ENCODE peak calls at places on chromosomes 2 and 18, in five cellular contexts. I is SK-N-SH, C is HCT116, T is K562, A is HepG2. R is an unnamed sample.

GRCh38 chr2:10016001-10016801 is 27.1 kb upstream of the KLF11 start:
- DNase-seq in I (no peak), C (peak; percentile 23), T (no peak), A (no peak), R (no peak)

GRCh38 chr2:203122317-203122998 is 107.8 kb downstream of the NBEAL1 start:
- DNase-seq in I (peak; percentile 9), C (no peak), T (no peak), A (peak; percentile 34), R (no peak)

GRCh38 chr2:98601532-98602132 is 6.7 kb downstream of the COA5 start:
- DNase-seq in I (peak; percentile 65), C (peak; percentile 23), T (peak; percentile 52), A (peak; percentile 69), R (peak; percentile 54)

GRCh38 chr2:9744256-9745004 is 98.8 kb upstream of the TAF1B start:
- DNase-seq in I (peak; percentile 83), C (no peak), T (no peak), A (no peak), R (no peak)

GRCh38 chr2:195408196-195408595 is 248.8 kb upstream of the SLC39A10 start:
- DNase-seq in I (no peak), C (no peak), T (no peak), A (no peak), R (no peak)

GRCh38 chr2:67036446-67036845 is 360.7 kb upstream of the ETAA1 start:
- DNase-seq in I (no peak), C (no peak), T (no peak), A (no peak), R (no peak)

GRCh38 chr2:158837645-158838044 is 42.5 kb downstream of the DAPL1 start:
- DNase-seq in I (no peak), C (no peak), T (no peak), A (no peak), R (no peak)

GRCh38 chr2:134642938-134643337 is 75.9 kb downstream of the TMEM163 start:
- DNase-seq in I (no peak), C (no peak), T (no peak), A (no peak), R (no peak)

GRCh38 chr2:205564761-205565160 is 117.5 kb upstream of the NRP2 start:
- DNase-seq in I (no peak), C (no peak), T (no peak), A (no peak), R (no peak)

GRCh38 chr2:170711774-170712652 is 3.1 kb upstream of the SP5 start:
- DNase-seq in I (no peak), C (no peak), T (no peak), A (peak; percentile 99), R (peak; percentile 28)

GRCh38 chr2:145095641-145096435 is 575.9 kb upstream of the ZEB2 start:
- DNase-seq in I (no peak), C (no peak), T (no peak), A (no peak), R (no peak)

GRCh38 chr2:99150691-99151090 is 4.1 kb downstream of the TSGA10 start:
- DNase-seq in I (no peak), C (no peak), T (no peak), A (no peak), R (no peak)

GRCh38 chr2:95121495-95122196 is at the start of gene MRPS5:
- DNase-seq in I (peak; percentile 96), C (peak; percentile 34), T (peak; percentile 89), A (peak; percentile 62), R (peak; percentile 69)

GRCh38 chr2:3914243-3914642 is 210.9 kb downstream of the DCDC2C start:
- DNase-seq in I (no peak), C (no peak), T (no peak), A (no peak), R (no peak)

GRCh38 chr2:191318729-191319078 is 73.5 kb downstream of the MYO1B start:
- DNase-seq in I (no peak), C (peak; percentile 27), T (no peak), A (peak; percentile 96), R (peak; percentile 69)

GRCh38 chr2:239278941-239279365 is 121.9 kb downstream of the HDAC4 start:
- DNase-seq in I (no peak), C (peak; percentile 42), T (no peak), A (no peak), R (no peak)

GRCh38 chr2:85589982-85590791 is 5.4 kb upstream of the RNF181 start:
- DNase-seq in I (no peak), C (no peak), T (no peak), A (peak; percentile 82), R (no peak)

GRCh38 chr2:170885130-170885791 is 43.8 kb upstream of the GORASP2 start:
- DNase-seq in I (no peak), C (no peak), T (no peak), A (no peak), R (no peak)

GRCh38 chr2:22826658-22827165 is 558.3 kb upstream of the KLHL29 start:
- DNase-seq in I (peak; percentile 42), C (no peak), T (no peak), A (no peak), R (no peak)

GRCh38 chr2:242060212-242060835 is 190.8 kb downstream of the RTP5 start:
- DNase-seq in I (no peak), C (no peak), T (no peak), A (no peak), R (no peak)

GRCh38 chr2:25375989-25376545 is 34.3 kb upstream of the DNMT3A start:
- DNase-seq in I (no peak), C (no peak), T (no peak), A (no peak), R (no peak)

GRCh38 chr2:144431384-144431783 is 88.5 kb downstream of the ZEB2 start:
- DNase-seq in I (no peak), C (no peak), T (no peak), A (no peak), R (no peak)

GRCh38 chr2:157087373-157088005 is 170.0 kb upstream of the GALNT5 start:
- DNase-seq in I (no peak), C (no peak), T (no peak), A (no peak), R (no peak)

GRCh38 chr18:72672364-72673151 is 128.4 kb upstream of the CBLN2 start:
- DNase-seq in I (peak; percentile 60), C (no peak), T (peak; percentile 28), A (peak; percentile 25), R (peak; percentile 54)

GRCh38 chr2:58574873-58575272 is 333.7 kb upstream of the FANCL start:
- DNase-seq in I (no peak), C (no peak), T (no peak), A (no peak), R (no peak)

GRCh38 chr18:57789105-57789504 is 14.0 kb downstream of the ATP8B1 start:
- DNase-seq in I (no peak), C (peak; percentile 75), T (no peak), A (no peak), R (no peak)

GRCh38 chr18:50298443-50299284 is 11.2 kb upstream of the CXXC1 start:
- DNase-seq in I (no peak), C (no peak), T (no peak), A (no peak), R (no peak)

GRCh38 chr2:207475546-207475945 is 54.2 kb upstream of the CREB1 start:
- DNase-seq in I (no peak), C (no peak), T (no peak), A (no peak), R (no peak)

GRCh38 chr2:169775765-169776482 is 22.7 kb upstream of the SSB start:
- DNase-seq in I (no peak), C (no peak), T (peak; percentile 62), A (no peak), R (no peak)

GRCh38 chr2:227748079-227748478 is 2.4 kb downstream of the SCYGR8 start:
- DNase-seq in I (no peak), C (peak; percentile 54), T (peak; percentile 43), A (peak; percentile 63), R (no peak)

GRCh38 chr18:76259012-76259568 is 236.0 kb downstream of the ZNF516 start:
- DNase-seq in I (no peak), C (no peak), T (no peak), A (no peak), R (no peak)

GRCh38 chr2:17539596-17539992 is 902 bp upstream of the VSNL1 start:
- DNase-seq in I (peak; percentile 45), C (peak; percentile 62), T (no peak), A (peak; percentile 83), R (no peak)

GRCh38 chr2:9831670-9832069 is 11.6 kb upstream of the TAF1B start:
- DNase-seq in I (no peak), C (no peak), T (no peak), A (no peak), R (no peak)

DNA sequence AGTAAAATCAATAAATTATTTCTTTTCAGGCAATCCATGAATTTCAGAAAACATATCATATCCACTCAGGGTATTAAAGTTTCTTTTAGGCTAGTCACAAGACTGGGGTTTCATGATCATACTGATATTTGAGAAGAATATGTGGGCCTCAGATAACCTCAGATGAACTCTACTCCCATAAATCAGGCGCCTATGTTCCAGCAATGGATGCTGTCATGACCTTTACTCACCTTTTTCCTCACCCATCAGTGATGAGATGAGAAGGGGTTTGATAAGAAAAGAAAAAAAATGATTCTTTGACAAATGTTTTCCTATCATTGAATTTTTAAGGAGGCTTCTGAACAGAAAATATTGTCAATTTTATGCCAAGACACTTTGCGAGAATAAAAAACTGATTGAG is 309.3 kb upstream of the MAP2 start:
- DNase-seq in I (no peak), C (no peak), T (no peak), A (no peak), R (no peak)
- TF ChIP-seq JUND in I (no peak), C (no peak), T (no peak), A (no peak), R (no peak)

GRCh38 chr18:5238371-5238758 is 41.3 kb upstream of the AKAIN1 start:
- DNase-seq in I (peak; percentile 55), C (no peak), T (peak; percentile 54), A (peak; percentile 86), R (no peak)
- TF ChIP-seq JUND in I (no peak), C (no peak), T (no peak), A (peak; percentile 18), R (no peak)

GRCh38 chr2:46411245-46411641 is 68.1 kb upstream of the TMEM247 start:
- DNase-seq in I (no peak), C (no peak), T (no peak), A (no peak), R (no peak)

GRCh38 chr2:46409756-46410155 is 69.6 kb upstream of the TMEM247 start:
- DNase-seq in I (no peak), C (no peak), T (no peak), A (no peak), R (no peak)

GRCh38 chr2:46413111-46413510 is 66.3 kb upstream of the TMEM247 start:
- DNase-seq in I (no peak), C (no peak), T (no peak), A (no peak), R (no peak)

GRCh38 chr2:46412010-46412409 is 67.4 kb upstream of the TMEM247 start:
- DNase-seq in I (no peak), C (no peak), T (no peak), A (no peak), R (no peak)

GRCh38 chr2:46410273-46411244 is 68.8 kb upstream of the TMEM247 start:
- DNase-seq in I (no peak), C (no peak), T (no peak), A (no peak), R (peak; percentile 68)
- TF ChIP-seq JUND in I (no peak), C (no peak), T (no peak), A (no peak), R (no peak)

GRCh38 chr2:110153416-110153815 is 37.8 kb upstream of the MALL start:
- DNase-seq in I (no peak), C (no peak), T (no peak), A (no peak), R (no peak)

GRCh38 chr2:110152943-110153342 is 37.3 kb upstream of the MALL start:
- DNase-seq in I (no peak), C (no peak), T (no peak), A (no peak), R (no peak)

GRCh38 chr2:110157153-110157793 is 41.7 kb upstream of the MALL start:
- DNase-seq in I (peak; percentile 48), C (peak; percentile 66), T (peak; percentile 38), A (peak; percentile 65), R (peak; percentile 16)
- TF ChIP-seq JUND in I (no peak), C (no peak), T (no peak), A (no peak), R (no peak)